ENCODE peak calls at places on chromosomes 2 and 18, in ten cellular contexts. A, M, I, K, U, L, G, Y, E and H are unnamed samples.

GRCh38 chr2:9735335-9735734 is 104.5 kb upstream of the YWHAQ start:
- DNase-seq in U (peak), L (no peak), Y (no peak), G (peak), K (no peak), A (no peak), M (peak), E (no peak), I (no peak), H (no peak)

GRCh38 chr2:173590278-173590811 is 235.7 kb downstream of the CDCA7 start:
- DNase-seq in K (no peak), L (peak), A (no peak), M (peak), I (peak), E (no peak), Y (no peak), U (peak), G (no peak), H (peak)

GRCh38 chr18:22703883-22704626 is 229.1 kb upstream of the RBBP8 start:
- DNase-seq in K (peak), U (peak), Y (peak), G (no peak), I (peak), E (peak), L (no peak), A (peak), M (peak), H (peak)

GRCh38 chr2:189421644-189422043 is 19.6 kb upstream of the WDR75 start:
- DNase-seq in G (no peak), K (no peak), I (peak), L (no peak), Y (no peak), U (peak), A (no peak), E (no peak), M (peak), H (peak)

GRCh38 chr2:177598321-177598922 is 205.8 kb downstream of the AGPS start:
- DNase-seq in E (no peak), I (peak), L (peak), M (no peak), G (no peak), U (peak), Y (peak), K (no peak), A (no peak), H (peak)

GRCh38 chr2:1742680-1743395 is 1.5 kb downstream of the PXDN start:
- DNase-seq in M (no peak), A (no peak), K (peak), L (peak), G (no peak), E (peak), Y (peak), I (peak), U (peak), H (peak)

GRCh38 chr2:5560981-5561380 is 131.2 kb upstream of the SOX11 start:
- DNase-seq in M (peak), Y (peak), U (peak), L (no peak), A (no peak), G (no peak), I (no peak), E (no peak), K (no peak), H (peak)

GRCh38 chr2:106192752-106193490 is 1.2 kb downstream of the UXS1 start:
- DNase-seq in K (no peak), G (peak), M (peak), U (peak), E (peak), Y (no peak), A (peak), L (peak), I (peak), H (peak)

GRCh38 chr2:15605721-15606120 is 14.1 kb downstream of the DDX1 start:
- DNase-seq in Y (no peak), K (no peak), M (no peak), A (no peak), E (no peak), L (no peak), G (no peak), I (no peak), U (no peak), H (no peak)

GRCh38 chr18:48913201-48913600 is 37.6 kb downstream of the SMAD7 start:
- DNase-seq in E (peak), L (no peak), G (peak), Y (no peak), K (no peak), U (no peak), M (no peak), A (no peak), I (no peak), H (no peak)

GRCh38 chr2:1704606-1705556 is 39.4 kb downstream of the PXDN start:
- DNase-seq in M (no peak), I (no peak), E (no peak), G (no peak), A (no peak), K (no peak), L (no peak), Y (no peak), U (no peak), H (no peak)

GRCh38 chr2:107364361-107364950 is 462.2 kb upstream of the RGPD4 start:
- DNase-seq in U (no peak), L (no peak), G (no peak), Y (no peak), I (no peak), A (no peak), E (no peak), M (no peak), K (no peak), H (no peak)

GRCh38 chr2:50345691-50346090 is 686.2 kb downstream of the NRXN1 start:
- DNase-seq in E (no peak), U (no peak), I (no peak), A (no peak), Y (no peak), G (no peak), M (no peak), L (no peak), K (no peak), H (no peak)

GRCh38 chr18:9016819-9017169 is 85.7 kb upstream of the NDUFV2 start:
- DNase-seq in L (peak), G (no peak), K (no peak), A (no peak), I (no peak), M (no peak), Y (no peak), U (no peak), E (no peak), H (no peak)

GRCh38 chr2:222436040-222436413 is 11.7 kb downstream of the SGPP2 start:
- DNase-seq in U (no peak), M (no peak), L (no peak), I (no peak), K (no peak), A (no peak), Y (no peak), E (no peak), G (no peak), H (no peak)

GRCh38 chr2:70887550-70888229 is 48.0 kb upstream of the ATP6V1B1 start:
- DNase-seq in Y (no peak), M (no peak), E (peak), K (peak), U (no peak), G (no peak), A (no peak), L (no peak), I (no peak), H (no peak)

GRCh38 chr2:236939751-236940229 is 145.9 kb upstream of the COPS8 start:
- DNase-seq in M (no peak), E (no peak), G (no peak), Y (peak), I (peak), L (no peak), U (peak), K (no peak), A (no peak), H (no peak)

GRCh38 chr2:60410458-60411146 is 142.9 kb downstream of the BCL11A start:
- DNase-seq in U (no peak), M (no peak), L (no peak), G (no peak), I (no peak), E (no peak), Y (no peak), A (no peak), K (peak), H (no peak)

GRCh38 chr2:239295377-239296019 is 105.3 kb downstream of the HDAC4 start:
- DNase-seq in L (no peak), A (no peak), M (no peak), G (no peak), I (no peak), U (no peak), K (no peak), E (peak), Y (no peak), H (no peak)

GRCh38 chr2:134402385-134402784 is 148.5 kb downstream of the MGAT5 start:
- DNase-seq in K (no peak), U (peak), Y (no peak), E (no peak), L (peak), M (no peak), I (peak), A (peak), G (no peak), H (peak)

GRCh38 chr2:189641565-189641964 is 19.7 kb upstream of the ASNSD1 start:
- DNase-seq in M (no peak), E (peak), Y (no peak), L (no peak), U (peak), K (no peak), I (no peak), G (no peak), A (no peak), H (no peak)

GRCh38 chr2:67790622-67791021 is 272.2 kb downstream of the C1D start:
- DNase-seq in K (no peak), L (no peak), G (no peak), Y (no peak), U (peak), E (no peak), A (no peak), M (peak), I (peak), H (peak)

GRCh38 chr2:170073288-170073687 is 104.7 kb upstream of the MYO3B start:
- DNase-seq in M (peak), E (no peak), A (no peak), U (peak), G (no peak), Y (peak), K (no peak), L (peak), I (peak), H (peak)

GRCh38 chr18:10040287-10041011 is 126.6 kb downstream of the VAPA start:
- DNase-seq in M (no peak), I (no peak), L (no peak), K (no peak), G (no peak), A (peak), U (peak), E (no peak), Y (peak), H (no peak)

GRCh38 chr2:112181571-112182290 is 43.5 kb downstream of the FBLN7 start:
- DNase-seq in I (no peak), G (peak), E (peak), L (no peak), A (no peak), Y (no peak), M (no peak), U (no peak), K (peak), H (no peak)

GRCh38 chr2:184053326-184053725 is 545.0 kb upstream of the ZNF804A start:
- DNase-seq in U (peak), L (no peak), K (no peak), G (no peak), A (peak), M (peak), Y (peak), I (no peak), E (no peak), H (peak)

GRCh38 chr18:55763298-55763697 is 175.3 kb upstream of the TCF4 start:
- DNase-seq in I (peak), M (peak), G (no peak), A (no peak), U (peak), L (no peak), E (no peak), Y (no peak), K (no peak), H (peak)

GRCh38 chr2:26849056-26850001 is 1.4 kb downstream of the DPYSL5 start:
- DNase-seq in E (peak), Y (no peak), L (no peak), I (no peak), U (no peak), G (no peak), A (peak), M (no peak), K (peak), H (no peak)

GRCh38 chr2:30321466-30321865 is 90.1 kb downstream of the LBH start:
- DNase-seq in Y (no peak), U (peak), G (no peak), I (peak), K (no peak), A (no peak), L (no peak), E (no peak), M (no peak), H (peak)

GRCh38 chr2:126877861-126878565 is 20.7 kb upstream of the TEX51 start:
- DNase-seq in K (no peak), L (no peak), U (no peak), Y (no peak), I (no peak), G (no peak), M (no peak), E (no peak), A (no peak), H (no peak)